ENCODE peak calls at places on chromosomes 11 and 22, in six cellular contexts. X, V, O, K, W and A are unnamed samples. For H3K27me3, the result is how much of the 10 kb centered on the place peaks cover.

GRCh38 chr11:68329993-68330699 is 17.8 kb downstream of the LRP5 start:
- DNase-seq in K (no peak), V (peak), O (no peak), X (no peak), W (no peak), A (no peak)

GRCh38 chr22:45201678-45202332 is 38.1 kb downstream of the NUP50 start:
- DNase-seq in O (no peak), K (no peak), W (no peak), V (peak), X (no peak), A (no peak)

GRCh38 chr11:122137081-122137793 is 21.2 kb upstream of the BLID start:
- DNase-seq in K (no peak), V (peak), O (no peak), W (no peak), X (no peak), A (peak)

GRCh38 chr11:125299821-125300220 is 135.3 kb downstream of the PKNOX2 start:
- DNase-seq in V (no peak), K (no peak), X (no peak), O (no peak), W (no peak), A (no peak)

GRCh38 chr22:43862882-43863202 is 529 bp upstream of the SULT4A1 start:
- DNase-seq in K (no peak), W (no peak), V (no peak), X (no peak), O (no peak), A (no peak)

GRCh38 chr11:11813288-11813962 is 28.3 kb upstream of the USP47 start:
- DNase-seq in W (no peak), K (peak), O (peak), V (peak), X (peak), A (peak)

GRCh38 chr11:19800714-19801519 is 88.3 kb downstream of the NAV2 start:
- DNase-seq in V (no peak), X (no peak), W (no peak), O (no peak), K (no peak), A (no peak)

GRCh38 chr11:94504689-94505293 is 7.5 kb upstream of the C11orf97 start:
- DNase-seq in K (no peak), W (no peak), O (no peak), X (no peak), V (peak), A (no peak)

GRCh38 chr11:111776398-111777093 is 10.4 kb upstream of the PPP2R1B start:
- DNase-seq in V (no peak), K (no peak), W (no peak), O (no peak), X (no peak), A (no peak)

GRCh38 chr11:23573430-23573829 is 713.2 kb upstream of the CCDC179 start:
- DNase-seq in X (no peak), W (no peak), V (peak), O (no peak), K (no peak), A (no peak)

GRCh38 chr11:65546217-65546958 is 11.8 kb downstream of the LTBP3 start:
- DNase-seq in X (peak), K (no peak), W (peak), V (no peak), O (peak), A (no peak)

GRCh38 chr11:110715541-110715940 is 3.3 kb upstream of the ARHGAP20 start:
- DNase-seq in V (peak), W (no peak), K (no peak), X (no peak), O (no peak), A (no peak)
- H3K27me3 ChIP-seq in V (under half), W (half or more), K (under half), X (under half), O (under half), A (under half)

GRCh38 chr22:39242809-39243442 is 1.9 kb downstream of the PDGFB start:
- DNase-seq in W (no peak), O (no peak), X (no peak), K (no peak), V (no peak), A (no peak)
- TF ChIP-seq CTCF in W (no peak), O (no peak), X (no peak), K (no peak), V (no peak), A (no peak)

DNA sequence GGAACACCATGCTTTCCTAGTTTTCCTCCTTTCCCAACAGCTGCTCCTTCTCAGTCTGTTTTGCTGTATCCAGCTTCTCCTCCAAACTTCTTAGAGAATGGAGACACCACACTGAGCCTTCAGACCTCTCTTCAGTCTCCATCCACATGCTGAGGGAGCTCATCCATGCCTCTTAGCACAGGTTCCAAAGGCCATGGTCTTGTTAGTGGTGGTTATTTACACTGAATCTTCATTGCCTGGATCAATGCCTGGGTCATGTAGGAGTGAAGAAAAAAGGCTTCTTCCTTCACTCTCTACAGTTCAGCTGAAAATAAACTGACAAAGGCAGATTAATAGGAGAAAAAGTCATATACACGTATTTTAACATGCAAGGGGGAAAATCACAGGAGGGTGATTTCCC is 3.1 kb upstream of the SAA4 start:
- DNase-seq in X (no peak), O (no peak), K (no peak), W (no peak), V (no peak), A (no peak)
- H3K27me3 ChIP-seq in X (under half), O (under half), K (under half), W (under half), V (under half), A (under half)

GRCh38 chr22:50190182-50190951 is 4.7 kb downstream of the TRABD start:
- DNase-seq in K (no peak), O (peak), W (peak), V (no peak), X (peak), A (no peak)
- TF ChIP-seq CTCF in K (no peak), O (peak), W (peak), V (peak), X (peak), A (peak)

GRCh38 chr11:64010783-64011182 is 24.5 kb downstream of the OTUB1 start:
- DNase-seq in W (no peak), O (no peak), K (no peak), V (no peak), X (no peak), A (no peak)
- H3K27me3 ChIP-seq in W (under half), O (under half), K (under half), V (under half), X (under half), A (under half)

DNA sequence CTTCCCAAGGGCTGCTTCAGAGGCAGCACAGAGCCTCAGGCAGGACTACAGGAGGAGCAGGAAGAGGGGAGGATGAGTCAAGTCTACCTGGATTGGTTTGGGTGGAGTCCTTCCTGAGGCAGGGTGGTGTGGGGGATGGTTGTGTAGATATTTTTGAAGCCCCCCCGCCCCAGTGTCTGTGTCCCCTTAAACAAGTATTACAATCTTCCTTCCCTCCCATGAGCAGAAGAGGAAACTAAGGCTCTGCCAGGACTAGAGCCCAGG is 34.7 kb upstream of the FCHSD2 start:
- DNase-seq in W (no peak), X (peak), V (no peak), K (no peak), O (no peak), A (no peak)
- TF ChIP-seq CTCF in W (no peak), X (no peak), V (no peak), K (no peak), O (no peak), A (no peak)

DNA sequence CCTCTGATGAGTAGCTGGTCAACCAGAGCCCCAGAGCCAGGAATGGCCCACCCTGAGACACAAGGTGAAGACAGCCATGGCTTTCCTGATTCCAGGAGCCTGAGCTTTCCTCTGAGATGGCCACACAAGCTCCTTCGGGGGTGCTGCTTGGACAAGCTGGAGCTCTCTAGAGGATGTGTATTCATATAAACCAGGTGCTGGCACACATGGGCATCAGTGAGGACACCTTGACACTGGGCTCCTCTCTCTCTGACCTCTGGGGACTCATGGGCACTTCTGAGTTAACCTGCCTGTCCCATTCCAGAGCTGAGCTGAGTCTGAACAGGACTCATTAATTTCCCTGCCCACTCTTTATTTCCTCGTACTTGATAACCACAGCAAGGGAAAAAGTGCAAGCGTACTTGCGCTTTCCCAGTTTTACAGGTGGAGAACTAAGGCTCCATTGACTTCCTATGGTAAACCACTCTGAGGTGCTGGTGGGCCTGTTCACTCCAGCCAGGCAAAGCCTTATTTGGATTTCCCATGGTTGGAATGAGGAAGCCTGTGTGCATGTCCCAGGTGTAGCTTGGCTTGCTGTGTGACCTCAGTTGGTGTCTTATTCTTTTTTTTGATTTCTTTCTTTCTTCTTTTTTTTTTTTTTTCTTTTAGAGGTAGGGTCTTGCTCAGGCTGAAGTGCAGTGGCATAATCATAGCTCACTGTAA is 25.4 kb downstream of the INSC start:
- DNase-seq in W (no peak), K (no peak), X (no peak), O (no peak), V (no peak), A (no peak)
- H3K27me3 ChIP-seq in W (under half), K (under half), X (under half), O (under half), V (under half), A (under half)